ENCODE peak calls at places on chromosome 10, in seven cellular contexts. V, A, W, C, I, L and R are unnamed samples.

GRCh38 chr10:132328130-132328529 is 3.9 kb upstream of the LRRC27 start:
- DNase-seq in V (no peak), A (no peak), W (no peak), C (no peak), I (no peak), L (no peak), R (no peak)

GRCh38 chr10:48672596-48673255 is 11.9 kb upstream of the WDFY4 start:
- DNase-seq in V (no peak), A (no peak), W (no peak), C (no peak), I (no peak), L (no peak), R (no peak)

GRCh38 chr10:89755374-89755773 is 54.0 kb downstream of the KIF20B start:
- DNase-seq in V (no peak), A (no peak), W (no peak), C (no peak), I (no peak), L (no peak), R (no peak)

GRCh38 chr10:72084094-72084459 is 4.3 kb downstream of the SPOCK2 start:
- DNase-seq in V (no peak), A (no peak), W (no peak), C (no peak), I (peak), L (peak), R (no peak)

GRCh38 chr10:119328222-119328621 is 120.9 kb downstream of the GRK5 start:
- DNase-seq in V (no peak), A (no peak), W (no peak), C (no peak), I (no peak), L (no peak), R (no peak)

GRCh38 chr10:75395171-75395954 is 6.2 kb downstream of the ZNF503 start:
- DNase-seq in V (peak), A (peak), W (no peak), C (no peak), I (no peak), L (peak), R (no peak)

GRCh38 chr10:101489355-101489754 is 98.7 kb downstream of the POLL start:
- DNase-seq in V (no peak), A (peak), W (no peak), C (peak), I (no peak), L (no peak), R (peak)

GRCh38 chr10:8800426-8800825 is 745.9 kb downstream of the GATA3 start:
- DNase-seq in V (no peak), A (no peak), W (no peak), C (no peak), I (no peak), L (no peak), R (no peak)

GRCh38 chr10:8633909-8634308 is 579.4 kb downstream of the GATA3 start:
- DNase-seq in V (no peak), A (no peak), W (no peak), C (no peak), I (no peak), L (no peak), R (no peak)